ENCODE peak calls at places on chromosomes 7 and 10, in ten cellular contexts. One of them, this sample, is unnamed.

GRCh38 chr10:73494213-73494612 is 1.6 kb downstream of the PPP3CB start:
- DNase-seq in mesothelial cell of epicardium: no peak
- DNase-seq in HFF-Myc: no peak
- DNase-seq in CD4-positive, alpha-beta T cell: no peak
- DNase-seq in body of pancreas: no peak
- DNase-seq in PC-9: no peak
- DNase-seq in esophagus muscularis mucosa: no peak
- DNase-seq in AG04449: no peak
- DNase-seq in neural crest cell: no peak
- DNase-seq in upper lobe of right lung: no peak
- DNase-seq in this sample: no peak

GRCh38 chr10:72072639-72073038 is 15.7 kb downstream of the SPOCK2 start:
- DNase-seq in mesothelial cell of epicardium: no peak
- DNase-seq in neural crest cell: no peak
- DNase-seq in upper lobe of right lung: peak; percentile 20
- DNase-seq in body of pancreas: no peak
- DNase-seq in AG04449: no peak
- DNase-seq in HFF-Myc: no peak
- DNase-seq in PC-9: no peak
- DNase-seq in esophagus muscularis mucosa: no peak
- DNase-seq in CD4-positive, alpha-beta T cell: no peak
- DNase-seq in this sample: no peak

GRCh38 chr7:5420841-5421625 is 2.6 kb downstream of the TNRC18 start:
- DNase-seq in esophagus muscularis mucosa: no peak
- DNase-seq in neural crest cell: peak; percentile 18
- DNase-seq in AG04449: no peak
- DNase-seq in upper lobe of right lung: peak; percentile 77
- DNase-seq in PC-9: peak; percentile 35
- DNase-seq in body of pancreas: peak; percentile 41
- DNase-seq in CD4-positive, alpha-beta T cell: peak; percentile 27
- DNase-seq in HFF-Myc: no peak
- DNase-seq in mesothelial cell of epicardium: no peak
- DNase-seq in this sample: no peak

GRCh38 chr10:86666538-86666937 is 1.8 kb upstream of the LDB3 start:
- DNase-seq in body of pancreas: no peak
- DNase-seq in upper lobe of right lung: no peak
- DNase-seq in CD4-positive, alpha-beta T cell: no peak
- DNase-seq in neural crest cell: no peak
- DNase-seq in esophagus muscularis mucosa: no peak
- DNase-seq in HFF-Myc: no peak
- DNase-seq in PC-9: no peak
- DNase-seq in mesothelial cell of epicardium: no peak
- DNase-seq in AG04449: no peak
- DNase-seq in this sample: no peak

GRCh38 chr10:24723386-24723787 is 300 bp downstream of the ARHGAP21 start:
- DNase-seq in esophagus muscularis mucosa: no peak
- DNase-seq in body of pancreas: no peak
- DNase-seq in HFF-Myc: no peak
- DNase-seq in upper lobe of right lung: no peak
- DNase-seq in PC-9: no peak
- DNase-seq in AG04449: no peak
- DNase-seq in neural crest cell: no peak
- DNase-seq in mesothelial cell of epicardium: no peak
- DNase-seq in CD4-positive, alpha-beta T cell: no peak
- DNase-seq in this sample: peak; percentile 57

GRCh38 chr10:110870823-110871235 is 899 bp upstream of the PDCD4 start:
- DNase-seq in esophagus muscularis mucosa: no peak
- DNase-seq in body of pancreas: peak; percentile 39
- DNase-seq in PC-9: no peak
- DNase-seq in mesothelial cell of epicardium: no peak
- DNase-seq in upper lobe of right lung: no peak
- DNase-seq in HFF-Myc: no peak
- DNase-seq in AG04449: no peak
- DNase-seq in neural crest cell: no peak
- DNase-seq in CD4-positive, alpha-beta T cell: no peak
- DNase-seq in this sample: no peak

GRCh38 chr7:389911-390601 is 100.1 kb downstream of the FOXL3 start:
- DNase-seq in HFF-Myc: no peak
- DNase-seq in body of pancreas: no peak
- DNase-seq in AG04449: no peak
- DNase-seq in CD4-positive, alpha-beta T cell: no peak
- DNase-seq in mesothelial cell of epicardium: no peak
- DNase-seq in upper lobe of right lung: peak; percentile 51
- DNase-seq in esophagus muscularis mucosa: no peak
- DNase-seq in neural crest cell: no peak
- DNase-seq in PC-9: no peak
- DNase-seq in this sample: no peak

GRCh38 chr10:75350791-75351190 is 50.8 kb downstream of the ZNF503 start:
- DNase-seq in upper lobe of right lung: no peak
- DNase-seq in CD4-positive, alpha-beta T cell: no peak
- DNase-seq in esophagus muscularis mucosa: peak; percentile 8
- DNase-seq in neural crest cell: no peak
- DNase-seq in PC-9: no peak
- DNase-seq in HFF-Myc: no peak
- DNase-seq in body of pancreas: no peak
- DNase-seq in mesothelial cell of epicardium: no peak
- DNase-seq in AG04449: peak; percentile 23
- DNase-seq in this sample: no peak

GRCh38 chr7:148819697-148820332 is 64.3 kb downstream of the EZH2 start:
- DNase-seq in mesothelial cell of epicardium: no peak
- DNase-seq in AG04449: no peak
- DNase-seq in body of pancreas: no peak
- DNase-seq in HFF-Myc: no peak
- DNase-seq in CD4-positive, alpha-beta T cell: no peak
- DNase-seq in neural crest cell: no peak
- DNase-seq in esophagus muscularis mucosa: no peak
- DNase-seq in PC-9: no peak
- DNase-seq in upper lobe of right lung: no peak
- DNase-seq in this sample: no peak

GRCh38 chr7:149284343-149284742 is 22.3 kb downstream of the ZNF783 start:
- DNase-seq in HFF-Myc: no peak
- DNase-seq in AG04449: no peak
- DNase-seq in esophagus muscularis mucosa: no peak
- DNase-seq in CD4-positive, alpha-beta T cell: peak; percentile 41
- DNase-seq in PC-9: no peak
- DNase-seq in upper lobe of right lung: no peak
- DNase-seq in mesothelial cell of epicardium: no peak
- DNase-seq in body of pancreas: no peak
- DNase-seq in neural crest cell: no peak
- DNase-seq in this sample: no peak

GRCh38 chr7:111855161-111855841 is 293.0 kb upstream of the IMMP2L start:
- DNase-seq in HFF-Myc: peak; percentile 70
- DNase-seq in neural crest cell: peak; percentile 11
- DNase-seq in esophagus muscularis mucosa: peak; percentile 89
- DNase-seq in mesothelial cell of epicardium: no peak
- DNase-seq in body of pancreas: peak; percentile 59
- DNase-seq in AG04449: peak; percentile 9
- DNase-seq in PC-9: peak; percentile 28
- DNase-seq in CD4-positive, alpha-beta T cell: no peak
- DNase-seq in upper lobe of right lung: no peak
- DNase-seq in this sample: peak; percentile 38

GRCh38 chr10:112082134-112082533 is 101.4 kb downstream of the GPAM start:
- DNase-seq in mesothelial cell of epicardium: no peak
- DNase-seq in CD4-positive, alpha-beta T cell: no peak
- DNase-seq in PC-9: no peak
- DNase-seq in AG04449: no peak
- DNase-seq in neural crest cell: no peak
- DNase-seq in HFF-Myc: no peak
- DNase-seq in esophagus muscularis mucosa: no peak
- DNase-seq in body of pancreas: no peak
- DNase-seq in upper lobe of right lung: no peak
- DNase-seq in this sample: no peak

GRCh38 chr7:156768698-156769472 is 124.1 kb downstream of the LMBR1 start:
- DNase-seq in esophagus muscularis mucosa: no peak
- DNase-seq in AG04449: no peak
- DNase-seq in HFF-Myc: no peak
- DNase-seq in CD4-positive, alpha-beta T cell: no peak
- DNase-seq in PC-9: no peak
- DNase-seq in mesothelial cell of epicardium: no peak
- DNase-seq in upper lobe of right lung: no peak
- DNase-seq in body of pancreas: no peak
- DNase-seq in neural crest cell: no peak
- DNase-seq in this sample: no peak

DNA sequence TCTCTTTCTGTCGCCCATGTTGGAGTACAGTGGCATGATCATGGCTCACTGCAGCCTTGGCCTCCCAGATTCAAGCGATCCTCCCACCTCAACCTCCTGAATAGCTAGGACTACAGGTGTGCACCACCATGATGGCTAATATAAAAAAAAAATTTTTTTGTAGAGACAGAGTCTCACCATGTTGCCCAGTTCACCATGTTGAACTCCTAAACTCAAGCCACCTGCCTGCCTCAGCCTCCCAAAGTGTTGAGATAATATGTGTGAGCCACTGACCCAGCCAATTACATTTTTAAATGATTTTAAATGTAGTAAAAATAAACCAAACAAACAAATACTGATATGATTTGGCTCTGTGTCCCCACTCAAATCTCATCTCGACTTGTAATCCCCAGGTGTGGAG is 101.7 kb upstream of the LEP start:
- DNase-seq in AG04449: no peak
- DNase-seq in PC-9: no peak
- DNase-seq in CD4-positive, alpha-beta T cell: no peak
- DNase-seq in body of pancreas: no peak
- DNase-seq in esophagus muscularis mucosa: peak; percentile 84
- DNase-seq in upper lobe of right lung: no peak
- DNase-seq in HFF-Myc: no peak
- DNase-seq in neural crest cell: no peak
- DNase-seq in mesothelial cell of epicardium: no peak
- DNase-seq in this sample: no peak
- TF ChIP-seq CTCF in AG04449: no peak
- TF ChIP-seq CTCF in PC-9: no peak
- TF ChIP-seq CTCF in CD4-positive, alpha-beta T cell: no peak
- TF ChIP-seq CTCF in body of pancreas: no peak
- TF ChIP-seq CTCF in esophagus muscularis mucosa: no peak
- TF ChIP-seq CTCF in upper lobe of right lung: no peak
- TF ChIP-seq CTCF in HFF-Myc: no peak
- TF ChIP-seq CTCF in neural crest cell: no peak
- TF ChIP-seq CTCF in mesothelial cell of epicardium: no peak
- TF ChIP-seq CTCF in this sample: no peak

DNA sequence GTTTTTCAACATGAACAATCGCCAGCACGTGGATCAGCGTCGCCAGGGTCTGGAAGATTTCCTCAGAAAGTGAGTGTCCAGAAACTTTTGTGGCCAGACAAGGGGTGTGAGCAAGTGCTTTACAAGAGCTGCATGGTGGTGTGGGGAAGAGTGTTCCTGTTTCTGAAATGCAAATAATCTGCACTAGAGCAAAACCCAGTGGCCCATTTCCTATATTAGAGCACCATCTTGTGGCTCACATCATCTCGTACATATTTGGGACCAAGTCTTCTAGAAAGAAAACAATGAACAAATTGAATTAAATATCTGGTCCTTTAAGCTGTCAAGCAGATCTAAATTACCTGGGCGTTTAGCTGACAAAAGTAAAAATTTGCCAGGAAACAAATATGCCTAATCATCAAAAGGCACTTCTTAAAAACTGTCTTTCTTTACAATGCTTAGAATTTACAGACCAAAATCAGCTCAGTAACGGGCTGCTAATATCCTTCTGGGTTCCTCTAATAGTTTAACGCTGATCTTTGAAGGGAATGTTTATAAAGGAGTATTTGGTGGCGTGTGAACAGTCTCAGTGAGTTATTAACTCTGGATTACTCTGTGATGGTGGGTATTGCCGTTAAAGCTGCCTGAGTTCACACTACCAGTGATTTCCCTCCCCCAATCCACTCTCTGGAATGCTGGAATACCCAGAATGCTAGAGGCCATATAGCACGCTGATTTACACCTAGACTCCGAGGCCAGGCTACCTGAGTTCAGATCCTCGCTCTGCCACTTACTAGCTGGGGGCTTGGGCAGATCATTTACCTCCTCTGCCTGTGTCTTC is 73.6 kb downstream of the SNX10 start:
- DNase-seq in CD4-positive, alpha-beta T cell: peak; percentile 22
- DNase-seq in mesothelial cell of epicardium: no peak
- DNase-seq in neural crest cell: peak; percentile 46
- DNase-seq in esophagus muscularis mucosa: no peak
- DNase-seq in PC-9: peak; percentile 57
- DNase-seq in body of pancreas: peak; percentile 47
- DNase-seq in HFF-Myc: peak; percentile 35
- DNase-seq in AG04449: peak; percentile 14
- DNase-seq in upper lobe of right lung: no peak
- DNase-seq in this sample: peak; percentile 34
- TF ChIP-seq CTCF in CD4-positive, alpha-beta T cell: peak; percentile 83
- TF ChIP-seq CTCF in mesothelial cell of epicardium: peak; percentile 76
- TF ChIP-seq CTCF in neural crest cell: peak; percentile 95
- TF ChIP-seq CTCF in esophagus muscularis mucosa: peak; percentile 74
- TF ChIP-seq CTCF in PC-9: peak; percentile 97
- TF ChIP-seq CTCF in body of pancreas: peak; percentile 93
- TF ChIP-seq CTCF in HFF-Myc: peak; percentile 46
- TF ChIP-seq CTCF in AG04449: peak; percentile 49
- TF ChIP-seq CTCF in upper lobe of right lung: peak; percentile 77
- TF ChIP-seq CTCF in this sample: peak; percentile 66

GRCh38 chr10:16853201-16853600 is 36.0 kb upstream of the RSU1 start:
- DNase-seq in PC-9: no peak
- DNase-seq in neural crest cell: no peak
- DNase-seq in body of pancreas: no peak
- DNase-seq in upper lobe of right lung: no peak
- DNase-seq in esophagus muscularis mucosa: no peak
- DNase-seq in AG04449: no peak
- DNase-seq in CD4-positive, alpha-beta T cell: no peak
- DNase-seq in HFF-Myc: no peak
- DNase-seq in mesothelial cell of epicardium: no peak
- DNase-seq in this sample: no peak
- TF ChIP-seq CTCF in PC-9: no peak
- TF ChIP-seq CTCF in neural crest cell: peak; percentile 48
- TF ChIP-seq CTCF in body of pancreas: no peak
- TF ChIP-seq CTCF in upper lobe of right lung: no peak
- TF ChIP-seq CTCF in esophagus muscularis mucosa: no peak
- TF ChIP-seq CTCF in AG04449: peak; percentile 53
- TF ChIP-seq CTCF in CD4-positive, alpha-beta T cell: no peak
- TF ChIP-seq CTCF in HFF-Myc: peak; percentile 37
- TF ChIP-seq CTCF in mesothelial cell of epicardium: no peak
- TF ChIP-seq CTCF in this sample: peak; percentile 13

GRCh38 chr7:135833642-135834041 is 85.0 kb upstream of the FAM180A start:
- DNase-seq in neural crest cell: no peak
- DNase-seq in upper lobe of right lung: no peak
- DNase-seq in CD4-positive, alpha-beta T cell: no peak
- DNase-seq in HFF-Myc: no peak
- DNase-seq in AG04449: no peak
- DNase-seq in mesothelial cell of epicardium: no peak
- DNase-seq in body of pancreas: no peak
- DNase-seq in PC-9: no peak
- DNase-seq in esophagus muscularis mucosa: no peak
- DNase-seq in this sample: no peak
- TF ChIP-seq CTCF in neural crest cell: no peak
- TF ChIP-seq CTCF in upper lobe of right lung: no peak
- TF ChIP-seq CTCF in CD4-positive, alpha-beta T cell: no peak
- TF ChIP-seq CTCF in HFF-Myc: no peak
- TF ChIP-seq CTCF in AG04449: no peak
- TF ChIP-seq CTCF in mesothelial cell of epicardium: no peak
- TF ChIP-seq CTCF in body of pancreas: no peak
- TF ChIP-seq CTCF in PC-9: no peak
- TF ChIP-seq CTCF in esophagus muscularis mucosa: no peak
- TF ChIP-seq CTCF in this sample: no peak

GRCh38 chr10:35640951-35641429 is 1.1 kb downstream of the FZD8 start:
- DNase-seq in CD4-positive, alpha-beta T cell: peak; percentile 25
- DNase-seq in mesothelial cell of epicardium: peak; percentile 43
- DNase-seq in HFF-Myc: peak; percentile 20
- DNase-seq in PC-9: peak; percentile 38
- DNase-seq in AG04449: peak; percentile 41
- DNase-seq in upper lobe of right lung: peak; percentile 85
- DNase-seq in body of pancreas: peak; percentile 79
- DNase-seq in esophagus muscularis mucosa: no peak
- DNase-seq in neural crest cell: peak; percentile 62
- DNase-seq in this sample: peak; percentile 57
- TF ChIP-seq CTCF in CD4-positive, alpha-beta T cell: no peak
- TF ChIP-seq CTCF in mesothelial cell of epicardium: peak; percentile 14
- TF ChIP-seq CTCF in HFF-Myc: no peak
- TF ChIP-seq CTCF in PC-9: no peak
- TF ChIP-seq CTCF in AG04449: no peak
- TF ChIP-seq CTCF in upper lobe of right lung: no peak
- TF ChIP-seq CTCF in body of pancreas: no peak
- TF ChIP-seq CTCF in esophagus muscularis mucosa: no peak
- TF ChIP-seq CTCF in neural crest cell: peak; percentile 22
- TF ChIP-seq CTCF in this sample: no peak